ENCODE peak calls at places on chromosome 12, in five cellular contexts. One of them, this sample, is unnamed. For H3K36me3 and H3K27me3, the result is how much of the 10 kb centered on the place peaks cover.

GRCh38 chr12:124098101-124098757 is 125.2 kb downstream of the ZNF664 start:
- DNase-seq in stomach: no peak
- DNase-seq in fibroblast of lung: no peak
- DNase-seq in gastrocnemius medialis: no peak
- DNase-seq in cardiac muscle cell: no peak
- DNase-seq in this sample: no peak

GRCh38 chr12:54352891-54353874 is 11.1 kb downstream of the GPR84 start:
- DNase-seq in stomach: no peak
- DNase-seq in cardiac muscle cell: peak
- DNase-seq in gastrocnemius medialis: no peak
- DNase-seq in fibroblast of lung: peak
- DNase-seq in this sample: peak

GRCh38 chr12:6700646-6701051 is at the start of gene PIANP:
- DNase-seq in gastrocnemius medialis: no peak
- DNase-seq in stomach: peak
- DNase-seq in cardiac muscle cell: peak
- DNase-seq in fibroblast of lung: no peak
- DNase-seq in this sample: peak

GRCh38 chr12:43428088-43428600 is 123.9 kb downstream of the ADAMTS20 start:
- DNase-seq in stomach: no peak
- DNase-seq in fibroblast of lung: no peak
- DNase-seq in gastrocnemius medialis: no peak
- DNase-seq in cardiac muscle cell: no peak
- DNase-seq in this sample: no peak

GRCh38 chr12:45601888-45602287 is 127.6 kb upstream of the ARID2 start:
- DNase-seq in stomach: no peak
- DNase-seq in cardiac muscle cell: no peak
- DNase-seq in fibroblast of lung: no peak
- DNase-seq in gastrocnemius medialis: no peak
- DNase-seq in this sample: no peak

GRCh38 chr12:24608637-24609285 is 340.1 kb downstream of the BCAT1 start:
- DNase-seq in gastrocnemius medialis: no peak
- DNase-seq in fibroblast of lung: no peak
- DNase-seq in cardiac muscle cell: peak
- DNase-seq in stomach: no peak
- DNase-seq in this sample: no peak

GRCh38 chr12:117408161-117408791 is 46.9 kb upstream of the NOS1 start:
- DNase-seq in stomach: peak
- DNase-seq in cardiac muscle cell: peak
- DNase-seq in gastrocnemius medialis: peak
- DNase-seq in fibroblast of lung: no peak
- DNase-seq in this sample: peak

GRCh38 chr12:116066381-116067230 is 210.9 kb downstream of the MED13L start:
- DNase-seq in cardiac muscle cell: peak
- DNase-seq in gastrocnemius medialis: no peak
- DNase-seq in stomach: peak
- DNase-seq in fibroblast of lung: peak
- DNase-seq in this sample: peak

GRCh38 chr12:109014984-109015765 is 5.7 kb downstream of the SVOP start:
- DNase-seq in gastrocnemius medialis: no peak
- DNase-seq in fibroblast of lung: no peak
- DNase-seq in cardiac muscle cell: no peak
- DNase-seq in stomach: no peak
- DNase-seq in this sample: no peak

GRCh38 chr12:79927772-79928474 is 7.0 kb downstream of the PPP1R12A start:
- DNase-seq in stomach: no peak
- DNase-seq in cardiac muscle cell: peak
- DNase-seq in gastrocnemius medialis: no peak
- DNase-seq in fibroblast of lung: no peak
- DNase-seq in this sample: no peak

GRCh38 chr12:125533434-125534029 is 468.3 kb downstream of the AACS start:
- DNase-seq in cardiac muscle cell: no peak
- DNase-seq in gastrocnemius medialis: no peak
- DNase-seq in stomach: peak
- DNase-seq in fibroblast of lung: no peak
- DNase-seq in this sample: peak

GRCh38 chr12:7068240-7068993 is 7.9 kb downstream of the C1S start:
- DNase-seq in gastrocnemius medialis: peak
- DNase-seq in stomach: no peak
- DNase-seq in fibroblast of lung: no peak
- DNase-seq in cardiac muscle cell: peak
- DNase-seq in this sample: no peak

GRCh38 chr12:124864326-124864752 is 675 bp upstream of the SCARB1 start:
- DNase-seq in stomach: no peak
- DNase-seq in cardiac muscle cell: no peak
- DNase-seq in gastrocnemius medialis: no peak
- DNase-seq in fibroblast of lung: no peak
- DNase-seq in this sample: peak

GRCh38 chr12:109625131-109625559 is 51.6 kb downstream of the MVK start:
- DNase-seq in gastrocnemius medialis: peak
- DNase-seq in stomach: no peak
- DNase-seq in cardiac muscle cell: peak
- DNase-seq in fibroblast of lung: no peak
- DNase-seq in this sample: no peak

GRCh38 chr12:4164591-4165558 is 108.7 kb upstream of the CCND2 start:
- DNase-seq in fibroblast of lung: peak
- DNase-seq in gastrocnemius medialis: no peak
- DNase-seq in stomach: peak
- DNase-seq in cardiac muscle cell: peak
- DNase-seq in this sample: peak

GRCh38 chr12:54415223-54415929 is 3.7 kb downstream of the ITGA5 start:
- DNase-seq in gastrocnemius medialis: no peak
- DNase-seq in stomach: no peak
- DNase-seq in fibroblast of lung: no peak
- DNase-seq in cardiac muscle cell: no peak
- DNase-seq in this sample: no peak

GRCh38 chr12:14157129-14157747 is 175.8 kb upstream of the GRIN2B start:
- DNase-seq in gastrocnemius medialis: no peak
- DNase-seq in cardiac muscle cell: no peak
- DNase-seq in stomach: no peak
- DNase-seq in fibroblast of lung: no peak
- DNase-seq in this sample: no peak

GRCh38 chr12:24424889-24425600 is 475.6 kb upstream of the SOX5 start:
- DNase-seq in stomach: no peak
- DNase-seq in cardiac muscle cell: no peak
- DNase-seq in gastrocnemius medialis: no peak
- DNase-seq in fibroblast of lung: no peak
- DNase-seq in this sample: no peak

GRCh38 chr12:123916729-123917128 is 55.9 kb downstream of the CCDC92 start:
- DNase-seq in gastrocnemius medialis: no peak
- DNase-seq in cardiac muscle cell: no peak
- DNase-seq in stomach: no peak
- DNase-seq in fibroblast of lung: no peak
- DNase-seq in this sample: no peak

GRCh38 chr12:62717636-62718035 is 217.3 kb downstream of the PPM1H start:
- DNase-seq in stomach: no peak
- DNase-seq in cardiac muscle cell: no peak
- DNase-seq in gastrocnemius medialis: no peak
- DNase-seq in fibroblast of lung: no peak
- DNase-seq in this sample: no peak

GRCh38 chr12:88578821-88579518 is 1.3 kb downstream of the KITLG start:
- DNase-seq in fibroblast of lung: no peak
- DNase-seq in cardiac muscle cell: no peak
- DNase-seq in gastrocnemius medialis: no peak
- DNase-seq in stomach: no peak
- DNase-seq in this sample: peak

GRCh38 chr12:70724444-70724843 is 87.2 kb upstream of the PTPRB start:
- DNase-seq in gastrocnemius medialis: no peak
- DNase-seq in cardiac muscle cell: peak
- DNase-seq in fibroblast of lung: no peak
- DNase-seq in stomach: no peak
- DNase-seq in this sample: no peak

GRCh38 chr12:26097046-26097878 is 27.6 kb downstream of the BHLHE41 start:
- DNase-seq in fibroblast of lung: peak
- DNase-seq in cardiac muscle cell: peak
- DNase-seq in stomach: peak
- DNase-seq in gastrocnemius medialis: peak
- DNase-seq in this sample: peak

DNA sequence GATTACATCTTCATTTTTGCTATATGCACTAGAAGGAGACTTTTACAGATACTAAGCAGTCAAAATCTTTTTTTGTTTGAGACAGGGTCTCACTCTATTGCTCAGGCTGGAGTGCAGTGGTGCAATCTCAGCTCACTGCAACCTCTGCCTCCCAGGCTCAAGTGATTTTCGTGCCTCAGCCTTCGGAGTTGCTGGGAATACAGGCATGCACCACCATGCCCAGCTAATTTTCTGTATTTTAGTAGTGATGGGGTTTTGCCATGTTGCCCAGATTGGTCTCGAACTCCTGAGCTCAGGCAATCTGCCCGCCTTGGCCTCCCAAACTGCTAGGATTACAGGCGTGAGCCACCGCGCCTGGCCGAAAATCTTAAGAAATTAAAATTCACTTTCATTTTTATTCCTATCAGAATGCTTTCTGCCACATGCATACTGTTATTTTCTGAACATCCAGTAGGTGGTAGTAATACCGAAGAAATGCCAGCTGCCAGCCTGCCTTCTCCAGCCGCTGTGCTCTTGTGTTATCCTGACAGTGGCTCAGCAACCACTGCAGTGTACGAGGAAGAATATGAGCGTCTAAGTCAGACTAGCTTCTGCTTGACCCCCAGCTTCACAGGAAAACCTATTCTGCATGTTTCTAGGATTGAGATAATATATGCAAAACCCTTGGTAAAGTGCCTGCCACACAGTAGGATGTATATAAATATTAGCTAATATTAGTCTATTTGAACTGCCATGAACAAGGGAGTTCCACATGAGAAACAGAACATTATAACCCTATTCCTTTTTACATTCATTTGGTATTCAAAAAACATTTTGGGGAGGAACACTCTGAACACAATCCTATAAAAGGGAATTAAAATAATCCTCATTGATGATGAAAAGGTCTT is 54.2 kb downstream of the RPAP3 start:
- DNase-seq in fibroblast of lung: peak
- DNase-seq in gastrocnemius medialis: peak
- DNase-seq in cardiac muscle cell: peak
- DNase-seq in stomach: peak
- DNase-seq in this sample: peak
- H3K4me3 ChIP-seq in fibroblast of lung: no peak
- H3K4me3 ChIP-seq in gastrocnemius medialis: peak
- H3K4me3 ChIP-seq in cardiac muscle cell: no peak
- H3K4me3 ChIP-seq in stomach: peak
- H3K4me3 ChIP-seq in this sample: no peak

DNA sequence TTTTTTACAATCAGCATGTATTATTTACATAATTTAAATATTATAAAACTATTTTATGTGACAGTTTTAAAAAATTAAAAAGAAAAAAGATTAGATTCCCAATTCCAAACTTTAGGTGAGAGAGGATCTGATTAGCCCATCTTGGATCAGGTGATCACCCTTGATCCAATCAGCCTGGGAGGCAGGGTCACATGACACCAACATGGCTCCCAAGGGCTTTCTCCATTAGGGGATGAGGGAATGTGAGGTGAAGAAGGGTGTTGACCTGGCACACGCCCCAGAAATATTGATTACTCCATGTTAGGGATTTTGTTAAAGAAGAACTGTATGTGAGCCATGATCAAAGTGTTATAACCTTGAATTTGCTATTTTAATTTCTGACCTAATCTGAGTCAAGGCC is 225.4 kb downstream of the RBM19 start:
- DNase-seq in cardiac muscle cell: no peak
- DNase-seq in stomach: no peak
- DNase-seq in fibroblast of lung: no peak
- DNase-seq in gastrocnemius medialis: no peak
- DNase-seq in this sample: no peak
- H3K36me3 ChIP-seq in cardiac muscle cell: under half
- H3K36me3 ChIP-seq in stomach: under half
- H3K36me3 ChIP-seq in fibroblast of lung: under half
- H3K36me3 ChIP-seq in gastrocnemius medialis: under half
- H3K36me3 ChIP-seq in this sample: under half

GRCh38 chr12:92779902-92780301 is 77.1 kb downstream of the PLEKHG7 start:
- DNase-seq in cardiac muscle cell: peak
- DNase-seq in stomach: no peak
- DNase-seq in gastrocnemius medialis: no peak
- DNase-seq in fibroblast of lung: peak
- DNase-seq in this sample: no peak
- H3K27me3 ChIP-seq in cardiac muscle cell: under half
- H3K27me3 ChIP-seq in stomach: under half
- H3K27me3 ChIP-seq in gastrocnemius medialis: under half
- H3K27me3 ChIP-seq in fibroblast of lung: under half
- H3K27me3 ChIP-seq in this sample: under half

GRCh38 chr12:122111070-122111750 is 32.7 kb downstream of the MLXIP start:
- DNase-seq in cardiac muscle cell: no peak
- DNase-seq in gastrocnemius medialis: peak
- DNase-seq in stomach: no peak
- DNase-seq in fibroblast of lung: no peak
- DNase-seq in this sample: no peak
- H3K4me3 ChIP-seq in cardiac muscle cell: no peak
- H3K4me3 ChIP-seq in gastrocnemius medialis: no peak
- H3K4me3 ChIP-seq in stomach: no peak
- H3K4me3 ChIP-seq in fibroblast of lung: no peak
- H3K4me3 ChIP-seq in this sample: no peak

GRCh38 chr12:91718326-91718725 is 427.3 kb downstream of the BTG1 start:
- DNase-seq in stomach: no peak
- DNase-seq in gastrocnemius medialis: no peak
- DNase-seq in fibroblast of lung: peak
- DNase-seq in cardiac muscle cell: peak
- DNase-seq in this sample: no peak
- H3K36me3 ChIP-seq in stomach: under half
- H3K36me3 ChIP-seq in gastrocnemius medialis: under half
- H3K36me3 ChIP-seq in fibroblast of lung: under half
- H3K36me3 ChIP-seq in cardiac muscle cell: under half
- H3K36me3 ChIP-seq in this sample: under half

GRCh38 chr12:57243521-57244305 is 7.3 kb downstream of the STAC3 start:
- DNase-seq in cardiac muscle cell: peak
- DNase-seq in gastrocnemius medialis: peak
- DNase-seq in fibroblast of lung: peak
- DNase-seq in stomach: peak
- DNase-seq in this sample: peak
- H3K27me3 ChIP-seq in cardiac muscle cell: under half
- H3K27me3 ChIP-seq in gastrocnemius medialis: under half
- H3K27me3 ChIP-seq in fibroblast of lung: under half
- H3K27me3 ChIP-seq in stomach: half or more
- H3K27me3 ChIP-seq in this sample: under half

This sample was measured in H7.